ENCODE peak calls at places on chromosomes 1 and 21, in six cellular contexts. Z, B, X, R, V and J are unnamed samples.
A peak's percentile ranks its signal among the peaks of the same experiment; 100 is the strongest.

GRCh38 chr1:169727307-169727706 is 6.6 kb downstream of the SELE start:
- DNase-seq in V (no peak), R (no peak), X (no peak), B (no peak), Z (no peak), J (no peak)

GRCh38 chr1:118504867-118505266 is 319.8 kb upstream of the SPAG17 start:
- DNase-seq in R (no peak), B (no peak), Z (peak; percentile 46), X (peak; percentile 34), V (peak; percentile 89), J (peak; percentile 24)

GRCh38 chr1:81967957-81968356 is 167.2 kb downstream of the ADGRL2 start:
- DNase-seq in V (no peak), R (no peak), Z (no peak), X (no peak), B (no peak), J (no peak)

GRCh38 chr1:113783254-113784103 is 24.2 kb upstream of the PHTF1 start:
- DNase-seq in B (peak; percentile 66), V (no peak), R (peak; percentile 19), X (no peak), Z (no peak), J (no peak)

GRCh38 chr1:7267493-7267892 is 482.2 kb downstream of the CAMTA1 start:
- DNase-seq in Z (no peak), R (no peak), B (no peak), X (no peak), V (no peak), J (no peak)

GRCh38 chr1:93353286-93353685 is 7.6 kb downstream of the DR1 start:
- DNase-seq in B (no peak), Z (no peak), V (no peak), R (peak; percentile 8), X (no peak), J (no peak)

GRCh38 chr1:18109058-18109755 is 1.6 kb downstream of the IGSF21 start:
- DNase-seq in X (no peak), B (no peak), V (no peak), Z (no peak), R (no peak), J (no peak)

GRCh38 chr21:44290327-44291077 is 4.8 kb downstream of the AIRE start:
- DNase-seq in B (no peak), V (peak; percentile 39), R (no peak), Z (no peak), X (no peak), J (no peak)

GRCh38 chr1:91402023-91402422 is 2.6 kb downstream of the HFM1 start:
- DNase-seq in B (no peak), V (no peak), Z (no peak), X (no peak), R (peak; percentile 26), J (no peak)

GRCh38 chr1:106459418-106459817 is 597.1 kb upstream of the PRMT6 start:
- DNase-seq in X (no peak), B (no peak), R (no peak), V (no peak), Z (no peak), J (no peak)

DNA sequence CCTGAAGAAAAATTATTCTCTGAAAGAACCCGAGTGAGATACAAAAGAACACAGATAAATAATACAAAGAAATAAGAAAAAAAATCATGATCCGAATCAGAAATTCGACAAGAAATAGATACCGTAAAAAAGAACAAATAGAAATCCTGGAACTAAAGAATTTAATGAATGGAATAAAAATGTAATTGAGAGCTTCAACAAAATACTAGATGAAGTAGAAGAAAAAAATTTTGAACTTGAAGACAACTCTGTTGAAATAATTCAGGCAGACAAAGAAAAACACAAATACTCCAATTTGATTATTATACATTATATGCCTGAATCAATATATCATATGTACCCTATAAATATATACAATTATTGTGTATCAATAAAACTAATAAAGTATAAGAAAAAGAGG is 4.8 kb upstream of the OR6F1 start:
- DNase-seq in V (no peak), R (no peak), Z (no peak), X (no peak), B (no peak), J (no peak)
- H3K9me3 ChIP-seq in V (no peaks in the 10 kb centered on the region), R (peaks cover 6% of the 10 kb centered on the region), Z (peaks cover 34% of the 10 kb centered on the region), X (no peaks in the 10 kb centered on the region), B (peaks cover 4% of the 10 kb centered on the region), J (peaks cover 7% of the 10 kb centered on the region)

GRCh38 chr1:182389619-182390047 is 2.0 kb downstream of the GLUL start:
- DNase-seq in R (peak; percentile 31), V (no peak), X (no peak), B (no peak), Z (peak; percentile 30), J (no peak)
- H3K27ac ChIP-seq in R (no peak overlapping the region), V (peak overlapping the region; percentile 98), X (peak overlapping the region; percentile 95), B (peak overlapping the region; percentile 18), Z (peak overlapping the region; percentile 97), J (peak overlapping the region; percentile 95)

DNA sequence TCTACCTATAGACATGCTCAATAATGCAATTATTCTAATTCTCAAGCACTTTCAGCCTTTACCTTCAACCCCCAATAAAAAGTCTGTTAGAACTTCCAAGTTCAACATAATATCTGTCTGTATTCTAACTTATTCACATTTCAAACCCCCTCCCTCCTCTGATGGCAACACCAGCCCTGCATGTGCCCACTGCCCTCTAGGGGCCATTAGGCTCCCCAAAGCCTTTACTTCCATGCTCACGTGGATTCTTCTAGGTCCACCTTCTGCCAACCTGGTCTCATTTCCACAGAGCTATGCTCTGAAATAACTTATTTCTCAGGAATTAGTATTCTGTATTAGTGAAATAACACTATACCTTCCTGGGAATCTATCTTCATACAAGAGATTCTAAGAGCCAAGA is 22.2 kb upstream of the KPRP start:
- DNase-seq in V (no peak), B (no peak), Z (no peak), R (no peak), X (no peak), J (no peak)
- H3K9me3 ChIP-seq in V (no peaks in the 10 kb centered on the region), B (no peaks in the 10 kb centered on the region), Z (no peaks in the 10 kb centered on the region), R (no peaks in the 10 kb centered on the region), X (no peaks in the 10 kb centered on the region), J (no peaks in the 10 kb centered on the region)

DNA sequence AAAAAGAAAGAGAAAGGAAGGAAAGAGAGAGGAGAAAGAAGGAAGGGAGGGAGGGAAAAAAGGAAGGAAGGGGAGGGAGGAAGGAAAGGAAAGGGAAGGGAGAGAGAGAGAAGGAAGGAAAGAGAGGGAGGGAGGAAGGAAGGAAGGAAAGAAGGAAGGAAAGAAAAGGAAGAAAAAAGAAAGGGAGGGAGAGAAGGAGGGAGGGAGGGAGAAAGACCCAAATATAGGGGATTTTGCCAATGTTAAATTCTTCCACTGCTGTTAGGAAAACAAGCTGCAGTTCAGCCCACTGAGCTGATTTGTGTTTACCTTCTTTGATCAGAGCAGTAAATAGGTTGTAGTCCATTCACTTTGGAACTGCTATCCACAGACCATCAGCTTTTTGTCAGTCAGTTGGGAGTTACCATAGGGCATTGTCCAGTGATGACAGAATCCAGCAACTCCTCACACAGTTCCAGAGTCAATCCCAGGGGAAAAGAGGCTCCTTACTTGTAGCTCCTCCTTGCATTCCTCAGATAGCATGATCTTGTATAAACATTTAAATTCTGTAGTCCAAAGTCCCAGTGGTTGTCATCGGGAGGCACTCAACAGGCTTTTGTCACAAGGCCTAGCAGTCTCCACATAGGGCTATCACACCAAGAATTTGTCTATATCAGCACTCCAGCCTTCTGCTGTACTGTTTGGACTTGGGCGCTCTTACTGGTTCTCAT is 13.5 kb upstream of the PPP1R8 start:
- DNase-seq in R (no peak), V (no peak), Z (no peak), X (no peak), B (no peak), J (peak; percentile 26)
- H3K27ac ChIP-seq in R (no peak overlapping the region), V (no peak overlapping the region), Z (peak overlapping the region; percentile 61), X (no peak overlapping the region), B (no peak overlapping the region), J (peak overlapping the region; percentile 12)

GRCh38 chr21:38228115-38228514 is 28.7 kb upstream of the KCNJ15 start:
- DNase-seq in V (no peak), B (no peak), Z (no peak), X (no peak), R (no peak), J (no peak)

GRCh38 chr21:38223893-38224540 is 32.8 kb upstream of the KCNJ15 start:
- DNase-seq in X (no peak), V (no peak), Z (no peak), R (no peak), B (no peak), J (no peak)

GRCh38 chr21:38229260-38229877 is 27.4 kb upstream of the KCNJ15 start:
- DNase-seq in R (no peak), X (no peak), V (no peak), Z (no peak), B (no peak), J (no peak)

GRCh38 chr21:38221594-38221993 is 35.2 kb upstream of the KCNJ15 start:
- DNase-seq in Z (no peak), R (no peak), X (no peak), B (no peak), V (no peak), J (no peak)

DNA sequence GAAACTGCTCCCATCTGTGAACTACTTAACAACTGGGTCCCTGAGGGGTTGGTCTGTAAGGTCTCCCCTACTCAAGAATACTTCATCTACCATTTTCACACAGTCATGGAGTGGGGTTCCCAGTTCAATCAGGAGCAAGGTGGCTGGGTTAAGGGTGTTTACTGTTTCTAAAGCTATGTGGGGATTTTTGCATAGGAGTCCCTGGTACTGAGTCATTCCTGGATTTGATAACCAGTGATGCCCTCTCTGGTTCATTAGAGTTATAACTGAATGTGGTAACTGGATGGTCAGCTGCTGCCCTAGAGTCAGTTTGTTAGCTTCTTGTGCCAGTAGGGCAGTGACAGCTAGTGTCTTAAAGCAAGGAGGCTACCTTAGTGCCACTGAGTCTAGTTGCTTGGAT is 29.4 kb upstream of the KCNJ15 start:
- DNase-seq in B (no peak), X (no peak), Z (no peak), R (no peak), V (no peak), J (no peak)
- H3K9me3 ChIP-seq in B (peaks cover 18% of the 10 kb centered on the region), X (peaks cover 13% of the 10 kb centered on the region), Z (peaks cover 94% of the 10 kb centered on the region), R (peaks cover 8% of the 10 kb centered on the region), V (peaks cover 35% of the 10 kb centered on the region), J (peaks cover 41% of the 10 kb centered on the region)

DNA sequence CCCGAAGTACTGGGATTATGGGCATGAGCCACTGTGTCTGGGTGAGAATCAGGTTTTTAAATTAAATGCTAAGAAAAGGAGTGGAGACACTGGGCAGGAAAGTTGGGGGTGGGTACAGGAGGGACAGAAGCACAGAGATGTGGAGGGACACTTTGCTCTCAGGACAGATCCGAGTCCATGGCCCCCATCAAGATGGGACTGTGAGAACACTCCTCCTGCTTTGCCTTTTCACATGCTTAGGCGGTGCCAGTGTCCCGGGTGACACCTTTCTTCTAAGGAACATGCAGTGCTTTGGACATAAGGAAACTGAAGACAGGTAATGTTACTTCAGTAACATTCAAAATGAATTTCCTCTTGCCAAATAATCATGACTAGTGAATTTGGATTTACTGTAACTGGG is 16.7 kb downstream of the SLC25A33 start:
- DNase-seq in R (no peak), B (no peak), Z (no peak), V (peak; percentile 78), X (no peak), J (no peak)
- H3K27ac ChIP-seq in R (no peak overlapping the region), B (no peak overlapping the region), Z (peak overlapping the region; percentile 89), V (peak overlapping the region; percentile 83), X (no peak overlapping the region), J (peak overlapping the region; percentile 74)

GRCh38 chr1:3412376-3412775 is 42.1 kb upstream of the ARHGEF16 start:
- DNase-seq in Z (no peak), R (no peak), X (no peak), V (no peak), B (no peak), J (no peak)
- H3K9me3 ChIP-seq in Z (peaks cover 8% of the 10 kb centered on the region), R (no peaks in the 10 kb centered on the region), X (peaks cover 9% of the 10 kb centered on the region), V (peaks cover 9% of the 10 kb centered on the region), B (no peaks in the 10 kb centered on the region), J (no peaks in the 10 kb centered on the region)

DNA sequence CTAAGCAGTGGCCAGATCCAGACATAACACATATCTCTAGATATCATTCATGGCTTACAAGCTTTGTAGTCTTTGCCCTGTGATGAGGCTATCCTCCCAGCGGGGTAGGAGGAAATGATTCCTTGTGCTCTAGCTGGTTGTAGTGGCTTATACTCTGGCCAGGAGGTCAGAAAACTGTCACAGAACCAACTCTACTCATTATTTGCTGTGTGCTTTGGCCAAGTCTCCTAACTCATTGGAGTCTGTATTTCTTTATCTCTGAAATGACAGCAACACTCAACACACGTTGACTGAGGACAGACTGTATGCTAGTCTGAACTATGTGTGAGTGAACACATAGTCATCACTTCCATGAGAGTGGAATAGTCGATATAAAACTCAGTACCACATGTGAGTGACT is 116.7 kb upstream of the F3 start:
- DNase-seq in B (no peak), X (no peak), R (no peak), Z (peak; percentile 39), V (no peak), J (no peak)
- H3K27ac ChIP-seq in B (no peak overlapping the region), X (peak overlapping the region; percentile 2), R (no peak overlapping the region), Z (peak overlapping the region; percentile 87), V (no peak overlapping the region), J (peak overlapping the region; percentile 66)